ENCODE peak calls at places on chromosome 18, in five cellular contexts. K is cardiac fibroblast, F is activated T-helper 1 cell treated with Interleukin-2 at 50 U/mL for 16 hours, P is H54, W is substantia nigra. N is an unnamed sample.

GRCh38 chr18:43271593-43272432 is 5.5 kb downstream of the SYT4 start:
- DNase-seq in K (peak; percentile 77), F (no peak), P (no peak), W (no peak), N (peak; percentile 10)

GRCh38 chr18:79465392-79465991 is 69.8 kb downstream of the NFATC1 start:
- DNase-seq in K (no peak), F (no peak), P (no peak), W (no peak), N (no peak)

GRCh38 chr18:48123324-48123723 is 192.9 kb upstream of the SMAD2 start:
- DNase-seq in K (no peak), F (no peak), P (no peak), W (peak; percentile 4), N (no peak)

GRCh38 chr18:7567487-7568425 is 640 bp downstream of the PTPRM start:
- DNase-seq in K (peak; percentile 73), F (no peak), P (peak; percentile 26), W (peak; percentile 18), N (peak; percentile 81)

GRCh38 chr18:57210101-57210661 is 63.3 kb downstream of the BOD1L2 start:
- DNase-seq in K (peak; percentile 62), F (no peak), P (peak; percentile 55), W (no peak), N (no peak)

GRCh38 chr18:78922856-78923255 is 56.8 kb upstream of the SALL3 start:
- DNase-seq in K (no peak), F (no peak), P (no peak), W (no peak), N (no peak)

GRCh38 chr18:23943903-23944624 is 70.5 kb upstream of the TTC39C start:
- DNase-seq in K (peak; percentile 58), F (no peak), P (no peak), W (no peak), N (no peak)

GRCh38 chr18:24656044-24656443 is 195.6 kb downstream of the HRH4 start:
- DNase-seq in K (no peak), F (no peak), P (no peak), W (no peak), N (no peak)

GRCh38 chr18:67875936-67876335 is 359.4 kb upstream of the DSEL start:
- DNase-seq in K (peak; percentile 14), F (no peak), P (no peak), W (no peak), N (no peak)

GRCh38 chr18:58315739-58316215 is 271.8 kb downstream of the NEDD4L start:
- DNase-seq in K (peak; percentile 10), F (no peak), P (peak; percentile 13), W (no peak), N (no peak)

GRCh38 chr18:30971338-30971956 is 71.1 kb downstream of the DSC3 start:
- DNase-seq in K (peak; percentile 35), F (no peak), P (no peak), W (no peak), N (peak; percentile 14)

GRCh38 chr18:34153711-34154110 is 71.0 kb downstream of the NOL4 start:
- DNase-seq in K (peak; percentile 39), F (no peak), P (no peak), W (no peak), N (peak; percentile 14)

GRCh38 chr18:32040936-32041335 is 22.3 kb downstream of the RNF125 start:
- DNase-seq in K (no peak), F (peak; percentile 22), P (no peak), W (no peak), N (no peak)

GRCh38 chr18:48554610-48555400 is 16.0 kb downstream of the CTIF start:
- DNase-seq in K (no peak), F (no peak), P (no peak), W (no peak), N (no peak)

GRCh38 chr18:76932026-76932819 is 109.9 kb downstream of the ZNF236 start:
- DNase-seq in K (peak; percentile 95), F (no peak), P (no peak), W (no peak), N (no peak)

GRCh38 chr18:31942301-31942998 is 478 bp downstream of the TRAPPC8 start:
- DNase-seq in K (peak; percentile 57), F (no peak), P (peak; percentile 11), W (no peak), N (peak; percentile 58)

GRCh38 chr18:58699551-58699950 is 28.3 kb downstream of the MALT1 start:
- DNase-seq in K (no peak), F (no peak), P (no peak), W (no peak), N (no peak)

GRCh38 chr18:55633032-55633431 is 45.0 kb upstream of the TCF4 start:
- DNase-seq in K (peak; percentile 71), F (no peak), P (no peak), W (no peak), N (no peak)

GRCh38 chr18:63346471-63347183 is 20.4 kb downstream of the KDSR start:
- DNase-seq in K (no peak), F (no peak), P (no peak), W (no peak), N (no peak)

GRCh38 chr18:32730068-32730467 is 42.8 kb downstream of the KLHL14 start:
- DNase-seq in K (no peak), F (no peak), P (no peak), W (no peak), N (no peak)

GRCh38 chr18:42289526-42289925 is 334.5 kb downstream of the PIK3C3 start:
- DNase-seq in K (no peak), F (no peak), P (no peak), W (no peak), N (no peak)

GRCh38 chr18:366466-367053 is 98.7 kb upstream of the THOC1 start:
- DNase-seq in K (no peak), F (no peak), P (no peak), W (no peak), N (no peak)

GRCh38 chr18:79791141-79791972 is 6.4 kb upstream of the KCNG2 start:
- DNase-seq in K (peak; percentile 100), F (no peak), P (peak; percentile 48), W (no peak), N (no peak)

GRCh38 chr18:36130039-36130831 is 536 bp downstream of the ELP2 start:
- DNase-seq in K (no peak), F (no peak), P (no peak), W (no peak), N (peak; percentile 22)

GRCh38 chr18:48222118-48222517 is 187.1 kb downstream of the ZBTB7C start:
- DNase-seq in K (peak; percentile 66), F (no peak), P (no peak), W (no peak), N (peak; percentile 40)

GRCh38 chr18:61998957-61999356 is 106.2 kb upstream of the RNF152 start:
- DNase-seq in K (peak; percentile 73), F (no peak), P (peak; percentile 10), W (no peak), N (peak; percentile 3)

GRCh38 chr18:2513616-2514015 is 57.7 kb downstream of the METTL4 start:
- DNase-seq in K (no peak), F (no peak), P (no peak), W (no peak), N (no peak)

GRCh38 chr18:75210274-75211001 is at the start of gene TSHZ1:
- DNase-seq in K (peak; percentile 87), F (peak; percentile 17), P (peak; percentile 41), W (no peak), N (peak; percentile 79)

GRCh38 chr18:32373995-32374394 is 96.7 kb downstream of the GAREM1 start:
- DNase-seq in K (peak; percentile 75), F (no peak), P (no peak), W (no peak), N (no peak)

GRCh38 chr18:11251891-11252270 is 102.5 kb upstream of the PIEZO2 start:
- DNase-seq in K (peak; percentile 55), F (no peak), P (no peak), W (no peak), N (no peak)

GRCh38 chr18:47735041-47735440 is 195.4 kb downstream of the SMAD2 start:
- DNase-seq in K (no peak), F (no peak), P (no peak), W (no peak), N (no peak)

GRCh38 chr18:43267818-43268217 is 9.5 kb downstream of the SYT4 start:
- DNase-seq in K (no peak), F (no peak), P (no peak), W (no peak), N (no peak)

GRCh38 chr18:10490401-10491289 is 35.2 kb upstream of the NAPG start:
- DNase-seq in K (no peak), F (peak; percentile 21), P (no peak), W (peak; percentile 35), N (no peak)

GRCh38 chr18:3596324-3597158 is 146.6 kb downstream of the TGIF1 start:
- DNase-seq in K (peak; percentile 48), F (no peak), P (no peak), W (peak; percentile 28), N (peak; percentile 69)

N was measured in SK-N-SH.